ENCODE peak calls at places on chromosomes 12 and 14, in eight cellular contexts. U is stimulated activated CD4-positive, alpha-beta T cell treated with anti-CD3 and anti-CD28 coated beads, Interleukin-4, amount 100 ng/mL, for 4 hours; X is NCI-H460; I is ecto neural progenitor cell; L is stimulated activated naive B cell treated with anti-CD40 and anti-IgM and Interleukin-4, amounts not matched to agents 10 μg/mL and 1 μg/mL and 100 μg/mL, for 72 hours; H is HS-27A; D is Caco-2; R is mucosa of descending colon. Z is an unnamed sample.

GRCh38 chr12:110741795-110742717 is 635 bp downstream of the PPP1CC start:
- DNase-seq in U (no peak), X (no peak), I (no peak), L (no peak), H (no peak), D (no peak), R (no peak), Z (peak; percentile 76)

GRCh38 chr14:102630405-102630804 is 38.0 kb downstream of the RCOR1 start:
- DNase-seq in U (no peak), X (no peak), I (no peak), L (no peak), H (no peak), D (peak; percentile 25), R (no peak), Z (no peak)

GRCh38 chr12:53325539-53326061 is 4.2 kb upstream of the AAAS start:
- DNase-seq in U (no peak), X (no peak), I (peak; percentile 80), L (no peak), H (no peak), D (no peak), R (peak; percentile 56), Z (peak; percentile 77)

GRCh38 chr14:70809238-70810214 is at the start of gene MAP3K9:
- DNase-seq in U (peak; percentile 82), X (peak; percentile 73), I (peak; percentile 99), L (peak; percentile 94), H (peak; percentile 72), D (peak; percentile 99), R (peak; percentile 98), Z (no peak)

GRCh38 chr14:49774111-49774510 is 6.2 kb downstream of the KLHDC2 start:
- DNase-seq in U (no peak), X (no peak), I (no peak), L (no peak), H (no peak), D (no peak), R (no peak), Z (no peak)

GRCh38 chr12:79830425-79830824 is 104.5 kb downstream of the PPP1R12A start:
- DNase-seq in U (no peak), X (no peak), I (no peak), L (no peak), H (no peak), D (no peak), R (no peak), Z (no peak)

GRCh38 chr14:101239065-101239464 is 322.2 kb upstream of the DIO3 start:
- DNase-seq in U (no peak), X (no peak), I (peak; percentile 25), L (no peak), H (no peak), D (no peak), R (no peak), Z (peak; percentile 55)

GRCh38 chr12:3732901-3733300 is 20.0 kb downstream of the CRACR2A start:
- DNase-seq in U (no peak), X (no peak), I (no peak), L (no peak), H (no peak), D (no peak), R (peak; percentile 94), Z (peak; percentile 40)

GRCh38 chr14:103332143-103332919 is 1.7 kb upstream of the EIF5 start:
- DNase-seq in U (no peak), X (peak; percentile 59), I (no peak), L (no peak), H (no peak), D (no peak), R (peak; percentile 42), Z (no peak)

GRCh38 chr14:61322799-61323290 is 1.5 kb downstream of the PRKCH start:
- DNase-seq in U (peak; percentile 59), X (no peak), I (no peak), L (no peak), H (no peak), D (no peak), R (no peak), Z (no peak)

GRCh38 chr14:74913986-74914573 is 9.0 kb downstream of the RPS6KL1 start:
- DNase-seq in U (no peak), X (peak; percentile 53), I (peak; percentile 69), L (no peak), H (peak; percentile 17), D (peak; percentile 74), R (no peak), Z (peak; percentile 83)

GRCh38 chr12:20280515-20280914 is 87.8 kb upstream of the PDE3A start:
- DNase-seq in U (no peak), X (no peak), I (no peak), L (no peak), H (no peak), D (no peak), R (no peak), Z (no peak)

GRCh38 chr12:95303476-95303875 is 85.9 kb downstream of the VEZT start:
- DNase-seq in U (no peak), X (no peak), I (no peak), L (no peak), H (no peak), D (no peak), R (no peak), Z (no peak)

GRCh38 chr12:7017870-7018349 is 366 bp downstream of the LPCAT3 start:
- DNase-seq in U (no peak), X (peak; percentile 12), I (no peak), L (no peak), H (no peak), D (no peak), R (no peak), Z (no peak)

GRCh38 chr14:87255046-87255445 is 737.9 kb downstream of the GALC start:
- DNase-seq in U (no peak), X (no peak), I (no peak), L (no peak), H (no peak), D (no peak), R (no peak), Z (no peak)

GRCh38 chr14:34843011-34843554 is 32.1 kb downstream of the BAZ1A start:
- DNase-seq in U (no peak), X (peak; percentile 49), I (no peak), L (no peak), H (no peak), D (no peak), R (no peak), Z (no peak)

GRCh38 chr12:48084841-48085460 is 20.9 kb downstream of the SENP1 start:
- DNase-seq in U (no peak), X (no peak), I (no peak), L (no peak), H (no peak), D (no peak), R (no peak), Z (no peak)

GRCh38 chr12:63989301-63989845 is 144.9 kb downstream of the SRGAP1 start:
- DNase-seq in U (no peak), X (no peak), I (no peak), L (no peak), H (no peak), D (no peak), R (no peak), Z (no peak)

GRCh38 chr14:75752907-75753594 is 92.0 kb downstream of the TTLL5 start:
- DNase-seq in U (no peak), X (no peak), I (no peak), L (no peak), H (no peak), D (no peak), R (no peak), Z (no peak)

GRCh38 chr12:12839886-12840285 is 26.7 kb downstream of the DDX47 start:
- DNase-seq in U (no peak), X (peak; percentile 37), I (no peak), L (no peak), H (peak; percentile 84), D (peak; percentile 33), R (peak; percentile 85), Z (peak; percentile 73)

GRCh38 chr12:47943492-47944359 is 19.7 kb upstream of the TMEM106C start:
- DNase-seq in U (no peak), X (no peak), I (no peak), L (no peak), H (no peak), D (no peak), R (peak; percentile 95), Z (no peak)

GRCh38 chr12:77218278-77218677 is 152.9 kb upstream of the E2F7 start:
- DNase-seq in U (no peak), X (no peak), I (no peak), L (no peak), H (no peak), D (no peak), R (no peak), Z (no peak)

GRCh38 chr14:28931999-28932398 is 165.4 kb downstream of the FOXG1 start:
- DNase-seq in U (no peak), X (no peak), I (no peak), L (no peak), H (no peak), D (no peak), R (no peak), Z (no peak)

GRCh38 chr14:90788031-90788430 is 28.2 kb downstream of the TTC7B start:
- DNase-seq in U (no peak), X (no peak), I (peak; percentile 21), L (no peak), H (no peak), D (no peak), R (no peak), Z (peak; percentile 45)

GRCh38 chr12:108190529-108190928 is 61.4 kb downstream of the WSCD2 start:
- DNase-seq in U (no peak), X (no peak), I (no peak), L (no peak), H (no peak), D (no peak), R (no peak), Z (no peak)

GRCh38 chr14:36515105-36515593 is 4.9 kb downstream of the NKX2-1 start:
- DNase-seq in U (no peak), X (no peak), I (no peak), L (no peak), H (no peak), D (no peak), R (no peak), Z (no peak)

GRCh38 chr14:95815226-95815690 is 61.4 kb upstream of the TUNAR start:
- DNase-seq in U (no peak), X (no peak), I (no peak), L (no peak), H (no peak), D (no peak), R (no peak), Z (no peak)

GRCh38 chr14:32073537-32074189 is 3.4 kb upstream of the ARHGAP5 start:
- DNase-seq in U (peak; percentile 47), X (peak; percentile 82), I (no peak), L (peak; percentile 37), H (no peak), D (peak; percentile 77), R (no peak), Z (no peak)

GRCh38 chr14:103121161-103121845 is 2.0 kb upstream of the TNFAIP2 start:
- DNase-seq in U (no peak), X (no peak), I (no peak), L (no peak), H (no peak), D (no peak), R (peak; percentile 61), Z (peak; percentile 87)

GRCh38 chr12:104956870-104957301 is 1.2 kb downstream of the SLC41A2 start:
- DNase-seq in U (no peak), X (no peak), I (no peak), L (no peak), H (no peak), D (no peak), R (no peak), Z (no peak)

GRCh38 chr14:53432378-53432802 is 279.3 kb upstream of the DDHD1 start:
- DNase-seq in U (no peak), X (peak; percentile 24), I (peak; percentile 59), L (no peak), H (no peak), D (peak; percentile 70), R (no peak), Z (no peak)

Z was measured in coronary artery.